ENCODE peak calls at places on chromosomes 11 and 22, in six cellular contexts. H is natural killer cell treated with Interleukin-12 subunit alpha and Interleukin-12 subunit beta and Interleukin-15 and Interleukin-18, amount 100 ng/mL, for 72 hours; P is C1 segment of cervical spinal cord; F is AML-193; T is sciatic nerve; Z is fibroblast of the aortic adventitia. X is an unnamed sample.

GRCh38 chr22:48662476-48663150 is 1165.1 kb downstream of the BRD1 start:
- DNase-seq in T (no peak), H (no peak), P (no peak), Z (no peak), F (no peak), X (no peak)

GRCh38 chr22:23357028-23357427 is 176.7 kb downstream of the BCR start:
- DNase-seq in P (no peak), Z (no peak), H (no peak), T (no peak), F (no peak), X (no peak)

GRCh38 chr11:72617080-72617744 is 57.0 kb downstream of the PDE2A start:
- DNase-seq in F (no peak), Z (peak; percentile 33), P (no peak), T (no peak), H (no peak), X (no peak)

GRCh38 chr11:1084561-1085439 is 10.1 kb downstream of the MUC2 start:
- DNase-seq in Z (no peak), T (peak; percentile 40), F (no peak), P (no peak), H (peak; percentile 51), X (no peak)

GRCh38 chr11:131295986-131296385 is 74.4 kb upstream of the NTM start:
- DNase-seq in F (no peak), P (peak; percentile 27), T (no peak), Z (no peak), H (no peak), X (no peak)

GRCh38 chr11:128814856-128815705 is 52.0 kb downstream of the KCNJ1 start:
- DNase-seq in H (no peak), T (peak; percentile 82), Z (peak; percentile 84), F (no peak), P (no peak), X (no peak)

GRCh38 chr11:45089251-45089650 is 57.2 kb upstream of the PRDM11 start:
- DNase-seq in Z (peak; percentile 99), F (no peak), H (no peak), P (no peak), T (peak; percentile 84), X (no peak)

GRCh38 chr11:1778141-1778911 is 14.6 kb upstream of the CTSD start:
- DNase-seq in T (peak; percentile 56), P (no peak), F (peak; percentile 42), H (no peak), Z (no peak), X (no peak)

GRCh38 chr22:35538801-35539321 is 1.8 kb upstream of the RASD2 start:
- DNase-seq in P (no peak), F (no peak), T (no peak), H (no peak), Z (no peak), X (no peak)

GRCh38 chr11:11456896-11457295 is 103.8 kb upstream of the CSNK2A3 start:
- DNase-seq in P (no peak), H (no peak), T (no peak), Z (no peak), F (no peak), X (no peak)

GRCh38 chr11:62752994-62753735 is 795 bp downstream of the ZBTB3 start:
- DNase-seq in F (no peak), Z (no peak), P (no peak), T (no peak), H (no peak), X (no peak)

GRCh38 chr11:64998690-64999431 is 2.1 kb upstream of the BATF2 start:
- DNase-seq in H (no peak), F (no peak), Z (no peak), T (no peak), P (no peak), X (no peak)

GRCh38 chr11:68471360-68472340 is 11.1 kb downstream of the PPP6R3 start:
- DNase-seq in F (peak; percentile 91), H (peak; percentile 87), P (no peak), T (no peak), Z (peak; percentile 30), X (peak; percentile 37)

GRCh38 chr11:120260616-120261015 is 20.7 kb downstream of the POU2F3 start:
- DNase-seq in T (no peak), P (no peak), Z (no peak), F (no peak), H (no peak), X (no peak)

GRCh38 chr11:86978756-86979608 is 23.8 kb upstream of the FZD4 start:
- DNase-seq in T (no peak), P (no peak), H (no peak), Z (peak; percentile 74), F (peak; percentile 48), X (no peak)

GRCh38 chr22:24506802-24507438 is 11.8 kb downstream of the UPB1 start:
- DNase-seq in F (no peak), H (no peak), T (no peak), Z (no peak), P (no peak), X (no peak)

GRCh38 chr11:126698576-126698975 is 302.0 kb downstream of the KIRREL3 start:
- DNase-seq in F (no peak), P (no peak), Z (no peak), T (no peak), H (no peak), X (no peak)

GRCh38 chr11:103035656-103036434 is 56.1 kb downstream of the DCUN1D5 start:
- DNase-seq in F (peak; percentile 95), Z (peak; percentile 85), P (no peak), H (no peak), T (no peak), X (peak; percentile 83)

GRCh38 chr11:44057340-44057739 is 8.7 kb upstream of the ACCS start:
- DNase-seq in H (no peak), P (no peak), T (no peak), Z (no peak), F (no peak), X (no peak)

GRCh38 chr11:87137711-87138110 is 100.0 kb downstream of the TMEM135 start:
- DNase-seq in Z (peak; percentile 27), F (no peak), H (no peak), T (no peak), P (no peak), X (no peak)

GRCh38 chr11:8697056-8697455 is 14.5 kb downstream of the RPL27A start:
- DNase-seq in P (no peak), T (peak; percentile 10), Z (no peak), H (no peak), F (peak; percentile 37), X (no peak)

GRCh38 chr11:5737091-5737490 is 843 bp downstream of the OR56B1 start:
- DNase-seq in H (no peak), T (no peak), Z (peak; percentile 86), P (no peak), F (no peak), X (no peak)

GRCh38 chr11:359181-359714 is 10.1 kb upstream of the B4GALNT4 start:
- DNase-seq in H (no peak), Z (no peak), T (peak; percentile 51), P (no peak), F (no peak), X (peak; percentile 25)

GRCh38 chr11:84420261-84420660 is 1134.1 kb upstream of the CCDC90B start:
- DNase-seq in F (no peak), Z (peak; percentile 8), T (no peak), P (no peak), H (no peak), X (no peak)

GRCh38 chr11:66071326-66071870 is 1.3 kb downstream of the PACS1 start:
- DNase-seq in T (no peak), Z (no peak), H (no peak), P (peak; percentile 52), F (no peak), X (peak; percentile 56)

GRCh38 chr11:32437406-32438345 is 2.3 kb upstream of the WT1 start:
- DNase-seq in P (no peak), Z (no peak), F (no peak), T (no peak), H (no peak), X (no peak)